ENCODE peak calls at places on chromosomes 13 and 19, in six cellular contexts. One of them, this sample, is unnamed. For H3K9me3, the result is how much of the 10 kb centered on the place peaks cover.

GRCh38 chr19:38685666-38686529 is 38.4 kb downstream of the ACTN4 start:
- DNase-seq in GM23248: peak
- DNase-seq in uterus: no peak
- DNase-seq in HCT116: peak
- DNase-seq in vagina: no peak
- DNase-seq in mucosa of descending colon: no peak
- DNase-seq in this sample: peak

GRCh38 chr13:19596086-19596485 is 34.8 kb upstream of the TPTE2 start:
- DNase-seq in GM23248: no peak
- DNase-seq in uterus: no peak
- DNase-seq in HCT116: no peak
- DNase-seq in vagina: no peak
- DNase-seq in mucosa of descending colon: no peak
- DNase-seq in this sample: no peak

GRCh38 chr13:37173214-37173613 is 67.8 kb upstream of the CSNK1A1L start:
- DNase-seq in GM23248: peak
- DNase-seq in uterus: no peak
- DNase-seq in HCT116: no peak
- DNase-seq in vagina: no peak
- DNase-seq in mucosa of descending colon: no peak
- DNase-seq in this sample: no peak

GRCh38 chr13:77356155-77356554 is 29.3 kb upstream of the MYCBP2 start:
- DNase-seq in GM23248: no peak
- DNase-seq in uterus: no peak
- DNase-seq in HCT116: no peak
- DNase-seq in vagina: no peak
- DNase-seq in mucosa of descending colon: no peak
- DNase-seq in this sample: no peak

GRCh38 chr19:13995017-13995728 is 10.9 kb downstream of the RFX1 start:
- DNase-seq in GM23248: peak
- DNase-seq in uterus: no peak
- DNase-seq in HCT116: no peak
- DNase-seq in vagina: no peak
- DNase-seq in mucosa of descending colon: no peak
- DNase-seq in this sample: no peak

GRCh38 chr13:102599451-102600012 is 2.7 kb downstream of the TPP2 start:
- DNase-seq in GM23248: no peak
- DNase-seq in uterus: no peak
- DNase-seq in HCT116: no peak
- DNase-seq in vagina: no peak
- DNase-seq in mucosa of descending colon: no peak
- DNase-seq in this sample: no peak

GRCh38 chr19:3095375-3096191 is 1.4 kb downstream of the GNA11 start:
- DNase-seq in GM23248: peak
- DNase-seq in uterus: no peak
- DNase-seq in HCT116: no peak
- DNase-seq in vagina: no peak
- DNase-seq in mucosa of descending colon: peak
- DNase-seq in this sample: peak

GRCh38 chr19:58568731-58569130 is 4.4 kb downstream of the MZF1 start:
- DNase-seq in GM23248: no peak
- DNase-seq in uterus: peak
- DNase-seq in HCT116: no peak
- DNase-seq in vagina: no peak
- DNase-seq in mucosa of descending colon: peak
- DNase-seq in this sample: peak

GRCh38 chr19:50333235-50333736 is 4.1 kb upstream of the KCNC3 start:
- DNase-seq in GM23248: peak
- DNase-seq in uterus: peak
- DNase-seq in HCT116: peak
- DNase-seq in vagina: no peak
- DNase-seq in mucosa of descending colon: peak
- DNase-seq in this sample: peak

GRCh38 chr19:12995596-12996541 is 594 bp downstream of the NFIX start:
- DNase-seq in GM23248: peak
- DNase-seq in uterus: peak
- DNase-seq in HCT116: no peak
- DNase-seq in vagina: no peak
- DNase-seq in mucosa of descending colon: no peak
- DNase-seq in this sample: peak

GRCh38 chr13:27728271-27728670 is 64.0 kb upstream of the GSX1 start:
- DNase-seq in GM23248: no peak
- DNase-seq in uterus: no peak
- DNase-seq in HCT116: no peak
- DNase-seq in vagina: no peak
- DNase-seq in mucosa of descending colon: no peak
- DNase-seq in this sample: no peak

GRCh38 chr13:34044660-34045080 is 226.7 kb downstream of the RFC3 start:
- DNase-seq in GM23248: peak
- DNase-seq in uterus: no peak
- DNase-seq in HCT116: peak
- DNase-seq in vagina: no peak
- DNase-seq in mucosa of descending colon: no peak
- DNase-seq in this sample: no peak

GRCh38 chr13:100244431-100244830 is 155.5 kb downstream of the PCCA start:
- DNase-seq in GM23248: peak
- DNase-seq in uterus: no peak
- DNase-seq in HCT116: no peak
- DNase-seq in vagina: no peak
- DNase-seq in mucosa of descending colon: no peak
- DNase-seq in this sample: no peak

GRCh38 chr19:8005534-8006256 is at the start of gene ELAVL1:
- DNase-seq in GM23248: peak
- DNase-seq in uterus: peak
- DNase-seq in HCT116: peak
- DNase-seq in vagina: no peak
- DNase-seq in mucosa of descending colon: peak
- DNase-seq in this sample: peak

GRCh38 chr13:102999498-102999897 is 66.7 kb downstream of the SLC10A2 start:
- DNase-seq in GM23248: no peak
- DNase-seq in uterus: no peak
- DNase-seq in HCT116: no peak
- DNase-seq in vagina: no peak
- DNase-seq in mucosa of descending colon: no peak
- DNase-seq in this sample: no peak

GRCh38 chr13:95247857-95248256 is 53.4 kb downstream of the ABCC4 start:
- DNase-seq in GM23248: no peak
- DNase-seq in uterus: no peak
- DNase-seq in HCT116: no peak
- DNase-seq in vagina: no peak
- DNase-seq in mucosa of descending colon: no peak
- DNase-seq in this sample: no peak

GRCh38 chr19:3771906-3772450 is at the start of gene RAX2:
- DNase-seq in GM23248: no peak
- DNase-seq in uterus: peak
- DNase-seq in HCT116: no peak
- DNase-seq in vagina: no peak
- DNase-seq in mucosa of descending colon: no peak
- DNase-seq in this sample: no peak

GRCh38 chr19:48806518-48806817 is 4.4 kb downstream of the BCAT2 start:
- DNase-seq in GM23248: no peak
- DNase-seq in uterus: peak
- DNase-seq in HCT116: no peak
- DNase-seq in vagina: no peak
- DNase-seq in mucosa of descending colon: peak
- DNase-seq in this sample: no peak

GRCh38 chr13:102721800-102722231 is 27.0 kb upstream of the METTL21C start:
- DNase-seq in GM23248: peak
- DNase-seq in uterus: no peak
- DNase-seq in HCT116: no peak
- DNase-seq in vagina: no peak
- DNase-seq in mucosa of descending colon: no peak
- DNase-seq in this sample: no peak

GRCh38 chr13:79392882-79393563 is 13.0 kb downstream of the RBM26 start:
- DNase-seq in GM23248: peak
- DNase-seq in uterus: no peak
- DNase-seq in HCT116: no peak
- DNase-seq in vagina: no peak
- DNase-seq in mucosa of descending colon: peak
- DNase-seq in this sample: no peak

GRCh38 chr19:53311044-53311443 is 22.5 kb upstream of the ZNF845 start:
- DNase-seq in GM23248: no peak
- DNase-seq in uterus: no peak
- DNase-seq in HCT116: no peak
- DNase-seq in vagina: no peak
- DNase-seq in mucosa of descending colon: no peak
- DNase-seq in this sample: no peak

GRCh38 chr19:46206176-46206575 is 23.4 kb upstream of the IGFL1 start:
- DNase-seq in GM23248: no peak
- DNase-seq in uterus: no peak
- DNase-seq in HCT116: no peak
- DNase-seq in vagina: no peak
- DNase-seq in mucosa of descending colon: no peak
- DNase-seq in this sample: no peak
- H3K4me3 ChIP-seq in GM23248: no peak
- H3K4me3 ChIP-seq in uterus: no peak
- H3K4me3 ChIP-seq in HCT116: no peak
- H3K4me3 ChIP-seq in vagina: no peak
- H3K4me3 ChIP-seq in mucosa of descending colon: no peak
- H3K4me3 ChIP-seq in this sample: no peak

GRCh38 chr19:20422616-20423205 is 142.9 kb downstream of the ZNF737 start:
- DNase-seq in GM23248: peak
- DNase-seq in uterus: no peak
- DNase-seq in HCT116: no peak
- DNase-seq in vagina: no peak
- DNase-seq in mucosa of descending colon: no peak
- DNase-seq in this sample: no peak
- H3K9me3 ChIP-seq in GM23248: under half
- H3K9me3 ChIP-seq in uterus: under half
- H3K9me3 ChIP-seq in HCT116: under half
- H3K9me3 ChIP-seq in vagina: under half
- H3K9me3 ChIP-seq in mucosa of descending colon: under half
- H3K9me3 ChIP-seq in this sample: under half

DNA sequence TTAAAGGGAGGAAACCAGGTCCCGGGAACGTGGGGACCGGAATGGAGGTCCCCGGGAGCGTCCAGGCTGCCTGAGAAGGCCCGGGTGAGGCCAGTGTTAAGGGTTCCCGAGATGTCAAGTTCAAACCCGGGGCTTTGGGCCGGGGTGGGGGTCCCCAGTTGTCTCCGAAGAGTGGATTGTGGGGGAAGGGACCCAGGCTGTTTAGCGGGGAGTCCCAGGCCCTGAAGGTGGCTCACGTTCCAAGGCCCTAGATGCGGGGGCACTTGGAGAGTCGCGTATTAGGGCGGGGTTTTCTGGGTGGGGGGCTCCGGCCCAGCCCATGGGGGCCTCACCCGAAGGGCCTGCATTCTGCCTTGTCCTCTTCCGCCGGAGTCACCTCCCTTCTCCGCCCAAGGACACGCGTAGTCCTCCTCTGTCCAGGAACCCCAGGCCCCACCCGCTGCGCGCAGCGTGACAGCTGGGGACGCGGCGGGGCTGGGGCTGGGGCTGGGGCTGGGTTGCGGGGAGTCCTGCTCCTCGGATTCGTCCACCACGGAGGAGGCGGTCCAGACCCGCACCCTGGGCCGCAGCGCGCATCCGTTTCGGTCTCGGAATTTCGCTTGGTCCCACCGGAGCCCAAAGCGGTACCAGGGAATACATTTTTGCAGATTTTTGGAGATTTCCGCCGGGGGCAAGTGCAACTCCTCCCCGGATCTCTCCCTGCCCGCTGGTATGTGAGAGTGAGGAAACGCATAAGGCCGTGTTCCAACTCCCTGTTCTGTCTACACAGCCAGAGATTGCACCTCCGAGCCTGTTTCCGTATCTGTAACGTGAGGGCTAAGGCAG is at the start of gene COX7A1:
- DNase-seq in GM23248: peak
- DNase-seq in uterus: peak
- DNase-seq in HCT116: no peak
- DNase-seq in vagina: no peak
- DNase-seq in mucosa of descending colon: no peak
- DNase-seq in this sample: no peak
- H3K4me3 ChIP-seq in GM23248: peak
- H3K4me3 ChIP-seq in uterus: peak
- H3K4me3 ChIP-seq in HCT116: no peak
- H3K4me3 ChIP-seq in vagina: peak
- H3K4me3 ChIP-seq in mucosa of descending colon: no peak
- H3K4me3 ChIP-seq in this sample: no peak

GRCh38 chr19:27635401-27635800 is 1577.5 kb downstream of the UQCRFS1 start:
- DNase-seq in GM23248: no peak
- DNase-seq in uterus: no peak
- DNase-seq in HCT116: no peak
- DNase-seq in vagina: no peak
- DNase-seq in mucosa of descending colon: no peak
- DNase-seq in this sample: no peak
- H3K9me3 ChIP-seq in GM23248: under half
- H3K9me3 ChIP-seq in uterus: under half
- H3K9me3 ChIP-seq in HCT116: under half
- H3K9me3 ChIP-seq in vagina: under half
- H3K9me3 ChIP-seq in mucosa of descending colon: half or more
- H3K9me3 ChIP-seq in this sample: under half

DNA sequence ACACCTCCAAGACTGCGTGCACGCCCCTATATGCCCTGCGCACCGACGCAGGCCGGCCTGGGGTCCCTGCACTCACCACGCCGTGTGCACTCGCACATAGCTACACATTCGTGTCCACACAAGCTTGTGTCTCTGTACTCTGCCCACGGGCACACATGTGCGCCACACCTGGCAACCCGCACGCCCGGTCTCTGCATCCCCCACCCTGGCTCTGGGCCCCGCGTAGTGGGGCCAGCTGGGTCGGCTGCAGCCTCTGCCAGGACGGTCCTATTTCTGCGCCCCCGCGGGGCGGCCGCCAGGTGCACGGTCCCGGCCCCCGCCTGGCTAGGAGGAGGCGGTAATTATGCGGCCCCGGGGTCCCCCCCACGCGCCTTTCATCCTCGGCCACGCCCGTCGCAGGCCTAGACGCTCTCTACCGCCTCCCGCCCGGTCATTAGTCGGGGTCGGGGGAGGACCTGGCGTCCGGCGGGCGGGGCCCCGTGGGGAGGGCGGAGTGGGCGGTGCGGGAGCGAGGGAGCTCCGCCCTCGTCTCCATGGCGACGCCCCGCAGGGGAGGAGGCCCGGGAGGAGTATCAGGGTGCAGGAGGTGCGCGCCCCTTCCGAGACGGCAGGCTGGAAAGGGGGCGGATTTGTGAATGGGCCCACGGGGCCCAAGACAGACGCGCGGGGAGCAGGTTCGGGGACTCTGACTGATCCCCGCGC is 2.9 kb upstream of the CIRBP start:
- DNase-seq in GM23248: peak
- DNase-seq in uterus: peak
- DNase-seq in HCT116: no peak
- DNase-seq in vagina: no peak
- DNase-seq in mucosa of descending colon: peak
- DNase-seq in this sample: peak
- H3K4me3 ChIP-seq in GM23248: peak
- H3K4me3 ChIP-seq in uterus: peak
- H3K4me3 ChIP-seq in HCT116: peak
- H3K4me3 ChIP-seq in vagina: peak
- H3K4me3 ChIP-seq in mucosa of descending colon: peak
- H3K4me3 ChIP-seq in this sample: peak

This sample was measured in HAP-1.